ENCODE peak calls at places on chromosomes 5 and 9, in seven cellular contexts. E, D, K, L, N, T and I are unnamed samples. For H3K27me3, the result is how much of the 10 kb centered on the place peaks cover.

GRCh38 chr5:126875303-126875785 is 98.4 kb downstream of the LMNB1 start:
- DNase-seq in E (no peak), N (no peak), D (no peak), K (no peak), T (no peak), L (no peak), I (no peak)

GRCh38 chr9:78188594-78188993 is 47.3 kb upstream of the CEP78 start:
- DNase-seq in T (no peak), E (no peak), K (no peak), D (no peak), L (no peak), N (no peak), I (no peak)

GRCh38 chr9:88076286-88077070 is 61.8 kb downstream of the SPATA31C2 start:
- DNase-seq in K (no peak), E (peak), D (peak), L (peak), N (peak), T (peak), I (peak)

GRCh38 chr9:113906411-113907110 is 30.5 kb downstream of the ZNF618 start:
- DNase-seq in T (no peak), N (no peak), K (no peak), D (peak), E (no peak), L (peak), I (no peak)

GRCh38 chr5:67315082-67315801 is 118.6 kb upstream of the CD180 start:
- DNase-seq in L (no peak), E (no peak), N (no peak), T (peak), D (peak), K (no peak), I (no peak)

GRCh38 chr9:20570756-20571155 is 51.5 kb downstream of the MLLT3 start:
- DNase-seq in L (no peak), T (no peak), K (no peak), N (peak), E (no peak), D (no peak), I (no peak)

GRCh38 chr5:136014049-136014516 is 14.7 kb upstream of the TGFBI start:
- DNase-seq in E (no peak), T (no peak), D (no peak), N (no peak), L (no peak), K (no peak), I (no peak)

GRCh38 chr5:136308396-136308795 is 56.9 kb downstream of the TRPC7 start:
- DNase-seq in E (no peak), N (no peak), D (no peak), K (no peak), L (no peak), T (peak), I (no peak)

GRCh38 chr9:374726-375125 is 160.1 kb downstream of the DOCK8 start:
- DNase-seq in D (no peak), N (no peak), L (no peak), T (no peak), K (no peak), E (no peak), I (no peak)

GRCh38 chr5:31585519-31586270 is 53.2 kb upstream of the PDZD2 start:
- DNase-seq in K (no peak), D (no peak), T (no peak), E (no peak), N (no peak), L (no peak), I (no peak)

GRCh38 chr9:12684923-12685468 is 8.2 kb upstream of the TYRP1 start:
- DNase-seq in K (no peak), D (no peak), N (no peak), E (no peak), T (no peak), L (no peak), I (no peak)

GRCh38 chr5:134511796-134512660 is 13.4 kb upstream of the JADE2 start:
- DNase-seq in E (peak), L (no peak), K (no peak), D (no peak), N (peak), T (peak), I (peak)

GRCh38 chr5:78109891-78110324 is 184.6 kb downstream of the AP3B1 start:
- DNase-seq in L (no peak), K (no peak), D (no peak), T (no peak), E (no peak), N (no peak), I (no peak)

GRCh38 chr9:129885018-129885669 is 49.9 kb downstream of the USP20 start:
- DNase-seq in D (no peak), K (no peak), T (peak), N (peak), E (no peak), L (no peak), I (peak)

GRCh38 chr5:150801117-150801927 is 22.8 kb downstream of the SMIM3 start:
- DNase-seq in E (no peak), N (peak), L (peak), K (no peak), T (peak), D (no peak), I (no peak)

GRCh38 chr5:179805529-179806249 is 977 bp downstream of the MGAT4B start:
- DNase-seq in T (peak), N (peak), K (no peak), E (peak), L (no peak), D (no peak), I (peak)

GRCh38 chr5:172150514-172151425 is 37.3 kb downstream of the STK10 start:
- DNase-seq in D (no peak), T (peak), L (no peak), K (no peak), E (no peak), N (peak), I (no peak)

GRCh38 chr5:167797933-167798332 is 493.5 kb upstream of the WWC1 start:
- DNase-seq in E (no peak), L (no peak), N (no peak), D (no peak), T (no peak), K (no peak), I (no peak)

GRCh38 chr5:1315709-1316587 is 21.1 kb upstream of the TERT start:
- DNase-seq in E (no peak), L (peak), K (peak), D (peak), T (peak), N (peak), I (peak)

GRCh38 chr5:54518146-54519082 is 855 bp downstream of the SNX18 start:
- DNase-seq in D (no peak), E (peak), K (no peak), L (peak), T (peak), N (peak), I (peak)

GRCh38 chr5:110099562-110099961 is 409.8 kb downstream of the MAN2A1 start:
- DNase-seq in E (no peak), D (no peak), L (no peak), K (no peak), T (no peak), N (no peak), I (no peak)

GRCh38 chr9:120441446-120442279 is 138.3 kb downstream of the CDK5RAP2 start:
- DNase-seq in T (no peak), K (no peak), N (no peak), E (no peak), D (peak), L (no peak), I (no peak)

GRCh38 chr9:107388890-107389289 is 100.7 kb downstream of the KLF4 start:
- DNase-seq in K (no peak), E (no peak), T (no peak), N (no peak), D (no peak), L (no peak), I (no peak)

GRCh38 chr9:93978498-93978897 is 23.3 kb upstream of the BARX1 start:
- DNase-seq in D (peak), N (no peak), E (no peak), T (peak), K (no peak), L (no peak), I (no peak)

GRCh38 chr5:164784230-164784629 is 1278.8 kb downstream of the MAT2B start:
- DNase-seq in T (no peak), D (no peak), E (no peak), K (no peak), L (no peak), N (no peak), I (no peak)

GRCh38 chr5:67272453-67273130 is 76.0 kb upstream of the CD180 start:
- DNase-seq in D (no peak), K (no peak), E (no peak), N (no peak), T (no peak), L (no peak), I (no peak)

GRCh38 chr9:73141282-73141681 is 10.4 kb upstream of the ANXA1 start:
- DNase-seq in N (no peak), T (no peak), L (no peak), E (no peak), K (no peak), D (no peak), I (no peak)

GRCh38 chr5:171422495-171422894 is 3.0 kb downstream of the FGF18 start:
- DNase-seq in K (no peak), N (no peak), D (no peak), L (no peak), T (no peak), E (no peak), I (no peak)

GRCh38 chr5:15286659-15287058 is 213.3 kb upstream of the FBXL7 start:
- DNase-seq in L (no peak), E (no peak), T (peak), K (no peak), N (no peak), D (no peak), I (no peak)

GRCh38 chr9:88739373-88739772 is 204.4 kb downstream of the NXNL2 start:
- DNase-seq in N (no peak), K (no peak), T (no peak), E (no peak), D (no peak), L (no peak), I (no peak)

GRCh38 chr5:169695919-169696490 is 58.9 kb downstream of the DOCK2 start:
- DNase-seq in T (no peak), K (no peak), D (peak), E (no peak), L (no peak), N (no peak), I (no peak)

GRCh38 chr5:3392306-3392939 is 203.2 kb upstream of the IRX1 start:
- DNase-seq in N (no peak), T (peak), L (no peak), D (no peak), K (no peak), E (peak), I (no peak)

GRCh38 chr5:128596071-128596470 is 58.0 kb upstream of the FBN2 start:
- DNase-seq in L (no peak), N (no peak), K (no peak), D (no peak), T (no peak), E (no peak), I (no peak)

GRCh38 chr9:104772707-104773106 is 8.8 kb downstream of the NIPSNAP3B start:
- DNase-seq in T (no peak), E (no peak), K (no peak), N (no peak), D (no peak), L (no peak), I (no peak)

GRCh38 chr5:5886812-5887486 is 464.5 kb downstream of the ICE1 start:
- DNase-seq in K (no peak), D (no peak), T (peak), L (peak), N (peak), E (no peak), I (peak)

GRCh38 chr9:78210841-78211301 is 25.0 kb upstream of the CEP78 start:
- DNase-seq in T (no peak), D (no peak), E (no peak), N (peak), L (no peak), K (no peak), I (no peak)

DNA sequence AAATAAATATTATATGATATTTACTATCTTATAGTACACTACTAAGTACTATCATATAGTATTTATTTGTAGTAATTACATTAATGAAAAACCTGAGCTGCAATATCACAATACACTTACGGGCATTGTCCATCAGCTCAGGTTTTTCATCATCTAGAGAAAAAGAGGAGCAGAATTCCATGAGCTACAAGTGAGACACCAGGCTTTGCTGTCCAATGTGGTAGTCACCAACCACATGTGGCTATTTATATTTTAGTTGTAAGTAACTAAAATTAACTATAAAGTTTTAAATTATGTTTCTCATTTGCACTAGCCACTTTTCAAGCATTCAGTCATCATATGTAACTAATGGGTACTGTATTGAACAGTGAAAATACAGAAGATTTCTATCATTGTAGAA is 13.8 kb upstream of the NRG2 start:
- DNase-seq in L (no peak), D (no peak), E (no peak), T (no peak), N (no peak), K (no peak), I (no peak)
- H3K27me3 ChIP-seq in L (under half), D (half or more), E (under half), T (under half), N (under half), K (under half), I (under half)

GRCh38 chr5:62064993-62065392 is 241.0 kb upstream of the KIF2A start:
- DNase-seq in E (no peak), T (no peak), L (no peak), N (no peak), K (no peak), D (no peak), I (no peak)
- H3K27me3 ChIP-seq in E (under half), T (under half), L (under half), N (under half), K (under half), D (under half), I (under half)

GRCh38 chr9:35917261-35917660 is 8.0 kb downstream of the SPAAR start:
- DNase-seq in L (no peak), T (peak), D (no peak), N (no peak), E (no peak), K (no peak), I (no peak)

GRCh38 chr9:35910613-35911488 is 1.6 kb downstream of the SPAAR start:
- DNase-seq in T (peak), D (no peak), L (peak), N (peak), K (no peak), E (no peak), I (no peak)

GRCh38 chr9:35911690-35912089 is 2.4 kb downstream of the SPAAR start:
- DNase-seq in K (no peak), D (no peak), L (no peak), T (no peak), E (no peak), N (no peak), I (no peak)

GRCh38 chr9:35912791-35913400 is 3.6 kb downstream of the SPAAR start:
- DNase-seq in L (no peak), T (no peak), E (no peak), K (no peak), D (no peak), N (no peak), I (no peak)

DNA sequence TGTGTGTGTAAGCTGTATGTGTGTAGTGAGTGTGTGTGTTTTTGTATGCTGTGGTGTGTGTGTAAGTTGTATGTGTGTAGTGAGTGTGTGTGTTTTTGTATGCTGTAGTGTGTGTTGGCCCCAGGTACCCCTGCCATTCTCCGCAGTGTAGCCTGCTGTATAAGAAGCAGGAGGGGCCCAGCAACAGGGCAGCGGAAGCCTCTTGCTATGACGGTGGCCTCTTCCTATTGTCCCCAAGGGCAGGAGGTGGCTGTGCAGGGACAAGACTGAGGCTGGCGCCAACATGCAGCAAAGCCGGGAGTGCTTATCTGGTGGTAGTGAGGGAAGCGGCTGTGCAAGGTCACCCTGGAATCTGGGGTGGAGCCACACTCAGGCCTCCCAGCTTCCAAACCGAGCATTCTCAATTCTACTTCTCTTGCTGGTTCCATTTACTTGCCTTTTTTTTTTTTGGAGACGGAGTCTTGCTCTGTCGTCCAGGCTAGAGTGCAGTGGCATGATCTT is 5.1 kb downstream of the SPAAR start:
- DNase-seq in E (peak), D (no peak), L (no peak), T (peak), N (peak), K (no peak), I (no peak)
- H3K27me3 ChIP-seq in E (under half), D (under half), L (under half), T (under half), N (under half), K (under half), I (under half)

DNA sequence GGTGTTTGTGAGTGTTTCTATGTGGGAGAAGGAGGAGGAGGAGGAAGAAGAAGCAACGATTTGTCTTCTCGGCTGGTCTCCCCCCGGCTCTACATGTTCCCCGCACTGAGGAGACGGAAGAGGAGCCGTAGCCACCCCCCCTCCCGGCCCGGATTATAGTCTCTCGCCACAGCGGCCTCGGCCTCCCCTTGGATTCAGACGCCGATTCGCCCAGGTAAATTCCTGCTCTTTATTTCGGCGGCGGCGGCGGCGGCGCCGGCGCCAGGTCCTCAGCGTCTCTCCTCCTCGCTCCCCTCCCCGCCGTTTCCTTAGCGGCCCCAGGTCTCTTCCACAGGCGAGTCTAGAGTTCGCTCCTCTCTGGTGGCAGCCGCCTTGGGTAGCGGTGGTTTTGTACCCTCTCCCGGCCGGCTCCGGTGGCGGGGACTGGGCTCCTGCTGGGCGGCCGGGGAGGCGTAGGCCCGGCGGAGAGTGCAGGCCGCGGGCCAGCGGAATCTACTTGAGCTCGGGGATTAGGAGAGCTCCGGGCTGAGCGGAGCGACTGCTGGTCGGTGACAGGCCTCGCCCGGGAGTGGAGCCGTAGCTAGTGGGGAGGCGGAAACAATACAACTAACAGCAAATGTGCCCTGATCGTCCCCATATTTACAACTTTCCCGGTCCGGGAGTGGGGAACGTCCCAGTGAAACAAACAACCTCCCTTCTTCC is 547 bp downstream of the NIPBL start:
- DNase-seq in N (peak), D (peak), E (peak), K (peak), T (peak), L (peak), I (peak)
- H3K27me3 ChIP-seq in N (under half), D (under half), E (under half), K (under half), T (under half), L (under half), I (under half)